ENCODE peak calls at places on chromosomes 6 and 20, in eight cellular contexts. J is IMR-90, M is HCT116, D is SK-N-SH, X is H1, T is K562, K is GM12878, A is HepG2. P is an unnamed sample.
A peak's percentile ranks its signal among the peaks of the same experiment; 100 is the strongest.

GRCh38 chr6:130513770-130514169 is 148.0 kb downstream of the TMEM200A start:
- DNase-seq in T (no peak), D (no peak), A (no peak), J (peak; percentile 65), K (peak; percentile 45), M (no peak), X (no peak), P (no peak)

GRCh38 chr6:1135726-1136414 is 176.0 kb upstream of the FOXQ1 start:
- DNase-seq in A (no peak), X (no peak), J (no peak), K (no peak), D (no peak), T (no peak), M (no peak), P (no peak)

GRCh38 chr6:14622135-14622534 is 504.6 kb downstream of the CD83 start:
- DNase-seq in J (no peak), K (no peak), X (no peak), T (no peak), D (no peak), M (no peak), A (peak; percentile 97), P (peak; percentile 61)

GRCh38 chr20:11271319-11271718 is 597.5 kb upstream of the JAG1 start:
- DNase-seq in K (no peak), D (peak; percentile 11), J (no peak), A (peak; percentile 30), X (peak; percentile 23), T (no peak), M (no peak), P (peak; percentile 44)

GRCh38 chr6:37365791-37366190 is 12.0 kb downstream of the RNF8 start:
- DNase-seq in M (no peak), K (no peak), A (peak; percentile 42), X (no peak), J (peak; percentile 35), D (peak; percentile 37), T (no peak), P (no peak)

GRCh38 chr6:119273287-119273686 is 76.3 kb downstream of the MAN1A1 start:
- DNase-seq in M (no peak), J (no peak), K (no peak), D (no peak), X (no peak), T (no peak), A (no peak), P (no peak)

GRCh38 chr6:43937236-43938177 is 167.5 kb downstream of the VEGFA start:
- DNase-seq in T (peak; percentile 83), M (no peak), D (peak; percentile 67), K (no peak), J (no peak), A (no peak), X (no peak), P (no peak)

GRCh38 chr6:2938632-2939083 is 32.7 kb downstream of the SERPINB6 start:
- DNase-seq in K (no peak), D (no peak), M (peak; percentile 86), T (no peak), A (peak; percentile 90), J (no peak), X (no peak), P (peak; percentile 83)

GRCh38 chr20:58100731-58101356 is 127.6 kb downstream of the ANKRD60 start:
- DNase-seq in K (no peak), A (no peak), J (no peak), T (no peak), M (no peak), D (no peak), X (no peak), P (no peak)

GRCh38 chr6:52135217-52135616 is 47.8 kb upstream of the PKHD1 start:
- DNase-seq in T (no peak), X (no peak), A (no peak), M (no peak), K (no peak), J (no peak), D (no peak), P (no peak)

GRCh38 chr6:119328866-119329806 is 20.4 kb downstream of the MAN1A1 start:
- DNase-seq in D (peak; percentile 38), K (no peak), X (no peak), A (no peak), T (no peak), M (no peak), J (no peak), P (no peak)

GRCh38 chr20:61120595-61121515 is 131.2 kb upstream of the CDH4 start:
- DNase-seq in X (peak; percentile 25), A (peak; percentile 67), T (no peak), K (no peak), D (no peak), J (peak; percentile 69), M (no peak), P (no peak)

GRCh38 chr6:157885876-157886275 is 62.8 kb downstream of the SNX9 start:
- DNase-seq in T (no peak), M (no peak), K (no peak), J (no peak), D (no peak), A (no peak), X (no peak), P (no peak)

GRCh38 chr20:60078351-60079250 is 120.4 kb downstream of the CDH26 start:
- DNase-seq in J (no peak), T (no peak), X (no peak), D (no peak), A (no peak), K (no peak), M (no peak), P (no peak)

GRCh38 chr6:168616807-168617756 is 176.1 kb downstream of the SMOC2 start:
- DNase-seq in A (no peak), T (no peak), K (no peak), J (no peak), D (peak; percentile 70), M (no peak), X (no peak), P (no peak)

GRCh38 chr6:56927538-56928453 is 27.1 kb upstream of the BEND6 start:
- DNase-seq in K (no peak), J (peak; percentile 34), A (no peak), M (no peak), D (no peak), X (no peak), T (no peak), P (no peak)

GRCh38 chr6:113073611-113074191 is 726.6 kb downstream of the RFPL4B start:
- DNase-seq in J (peak; percentile 74), K (no peak), A (no peak), X (no peak), T (no peak), M (no peak), D (no peak), P (no peak)

GRCh38 chr20:52313335-52313963 is 121.9 kb upstream of the ZFP64 start:
- DNase-seq in X (no peak), K (no peak), D (peak; percentile 52), J (peak; percentile 35), A (peak; percentile 60), T (no peak), M (peak; percentile 7), P (peak; percentile 23)

GRCh38 chr6:108559884-108560462 is 744 bp upstream of the FOXO3 start:
- DNase-seq in D (peak; percentile 70), K (no peak), A (peak; percentile 39), M (no peak), J (peak; percentile 74), X (no peak), T (peak; percentile 46), P (peak; percentile 67)
- TF ChIP-seq RAD21 in D (peak; percentile 16), K (no peak), A (peak; percentile 19), M (no peak), J (no peak), X (no peak), T (no peak), P (no peak)

GRCh38 chr6:95325858-95326257 is 251.5 kb upstream of the MANEA start:
- DNase-seq in M (no peak), A (no peak), K (no peak), X (no peak), T (no peak), J (peak; percentile 5), D (no peak), P (no peak)

GRCh38 chr6:95318137-95318536 is 259.2 kb upstream of the MANEA start:
- DNase-seq in D (no peak), A (no peak), J (no peak), X (no peak), M (no peak), K (no peak), T (no peak), P (no peak)

GRCh38 chr6:95321106-95321505 is 256.2 kb upstream of the MANEA start:
- DNase-seq in D (no peak), J (peak; percentile 30), K (no peak), M (no peak), A (no peak), X (no peak), T (no peak), P (no peak)
- TF ChIP-seq RAD21 in D (no peak), J (no peak), K (no peak), M (no peak), A (no peak), X (no peak), T (no peak), P (no peak)

GRCh38 chr20:63434599-63435378 is 37.7 kb downstream of the KCNQ2 start:
- DNase-seq in A (peak; percentile 79), M (peak; percentile 63), D (peak; percentile 89), T (peak; percentile 83), X (peak; percentile 80), J (peak; percentile 18), K (peak; percentile 41), P (peak; percentile 87)
- TF ChIP-seq RAD21 in A (peak; percentile 65), M (peak; percentile 71), D (peak; percentile 79), T (peak; percentile 54), X (peak; percentile 74), J (peak; percentile 25), K (peak; percentile 69), P (peak; percentile 46)

GRCh38 chr6:148530976-148531375 is 188.3 kb downstream of the SASH1 start:
- DNase-seq in J (peak; percentile 62), X (no peak), M (no peak), T (no peak), A (no peak), K (no peak), D (no peak), P (no peak)

GRCh38 chr6:148529010-148529409 is 186.4 kb downstream of the SASH1 start:
- DNase-seq in T (no peak), K (no peak), M (no peak), D (no peak), J (no peak), A (no peak), X (no peak), P (no peak)

GRCh38 chr6:148532698-148533097 is 190.1 kb downstream of the SASH1 start:
- DNase-seq in D (no peak), X (no peak), A (no peak), T (no peak), M (no peak), J (no peak), K (no peak), P (no peak)

GRCh38 chr6:148528292-148528691 is 185.7 kb downstream of the SASH1 start:
- DNase-seq in J (peak; percentile 44), D (no peak), M (no peak), A (no peak), T (no peak), K (no peak), X (no peak), P (no peak)

DNA sequence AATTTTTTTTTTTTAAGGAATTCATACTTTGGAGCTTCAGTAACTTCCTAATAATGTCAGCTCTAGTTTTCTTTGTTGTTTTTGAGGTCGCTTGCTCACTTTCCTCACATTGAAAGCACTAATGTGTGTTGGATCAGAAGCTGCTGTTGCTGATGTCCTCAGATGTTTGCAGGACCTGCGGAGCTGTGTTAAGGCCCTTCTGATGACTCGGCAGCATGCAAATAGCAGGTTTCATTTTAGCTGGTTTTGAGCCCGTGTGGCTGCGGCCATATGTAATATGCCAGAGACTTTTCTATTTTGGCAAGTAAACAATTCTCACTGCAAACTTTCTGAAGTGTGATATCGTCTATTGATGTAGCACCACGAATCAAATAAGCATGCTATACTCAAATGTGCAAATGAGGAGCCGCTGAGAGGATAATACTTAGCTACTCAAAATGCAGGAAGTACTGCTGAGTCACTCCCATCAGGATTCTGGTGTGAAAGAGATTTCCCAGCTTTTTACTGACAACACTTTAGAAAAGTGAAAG is 187.8 kb downstream of the SASH1 start:
- DNase-seq in X (no peak), D (no peak), A (no peak), J (peak; percentile 98), M (no peak), T (peak; percentile 36), K (no peak), P (peak; percentile 7)
- TF ChIP-seq RAD21 in X (no peak), D (no peak), A (no peak), J (no peak), M (no peak), T (no peak), K (no peak), P (no peak)